ENCODE peak calls at places on chromosome 22, in five cellular contexts. X, K, V, Q and E are unnamed samples.

GRCh38 chr22:36055376-36056310 is 27.0 kb upstream of the RBFOX2 start:
- DNase-seq in X (no peak), K (no peak), V (no peak), Q (peak; percentile 17), E (no peak)

GRCh38 chr22:31133911-31134310 is 6.4 kb downstream of the PLA2G3 start:
- DNase-seq in X (no peak), K (no peak), V (no peak), Q (no peak), E (no peak)

GRCh38 chr22:25754527-25755202 is 12.7 kb downstream of the MYO18B start:
- DNase-seq in X (no peak), K (peak; percentile 97), V (no peak), Q (peak; percentile 92), E (no peak)

GRCh38 chr22:36293606-36294292 is 40.8 kb downstream of the APOL1 start:
- DNase-seq in X (no peak), K (no peak), V (no peak), Q (no peak), E (no peak)

GRCh38 chr22:37491106-37491505 is 4.9 kb upstream of the MFNG start:
- DNase-seq in X (no peak), K (no peak), V (no peak), Q (no peak), E (no peak)

GRCh38 chr22:26579331-26579886 is 10.5 kb downstream of the TPST2 start:
- DNase-seq in X (peak; percentile 76), K (no peak), V (peak; percentile 38), Q (peak; percentile 15), E (no peak)

GRCh38 chr22:50014655-50015401 is 2.3 kb upstream of the IL17REL start:
- DNase-seq in X (no peak), K (no peak), V (no peak), Q (no peak), E (no peak)

GRCh38 chr22:20296598-20296997 is 23.3 kb downstream of the DGCR6L start:
- DNase-seq in X (no peak), K (no peak), V (no peak), Q (no peak), E (no peak)

GRCh38 chr22:49966716-49967332 is 6.3 kb downstream of the PIM3 start:
- DNase-seq in X (no peak), K (peak; percentile 75), V (no peak), Q (peak; percentile 29), E (no peak)

GRCh38 chr22:38415561-38416321 is 39.3 kb downstream of the KCNJ4 start:
- DNase-seq in X (no peak), K (peak; percentile 60), V (no peak), Q (peak; percentile 66), E (no peak)

GRCh38 chr22:46006379-46007002 is 29.5 kb upstream of the WNT7B start:
- DNase-seq in X (peak; percentile 86), K (peak; percentile 95), V (peak; percentile 71), Q (peak; percentile 96), E (peak; percentile 83)

GRCh38 chr22:37999640-38000272 is 15.4 kb upstream of the SOX10 start:
- DNase-seq in X (peak; percentile 58), K (no peak), V (no peak), Q (no peak), E (no peak)

GRCh38 chr22:35479359-35479758 is 61.3 kb upstream of the RASD2 start:
- DNase-seq in X (no peak), K (no peak), V (no peak), Q (no peak), E (no peak)

GRCh38 chr22:24033731-24034130 is 22.6 kb downstream of the CABIN1 start:
- DNase-seq in X (no peak), K (no peak), V (no peak), Q (no peak), E (no peak)

GRCh38 chr22:29475550-29475949 is 4.5 kb upstream of the NEFH start:
- DNase-seq in X (peak; percentile 77), K (no peak), V (no peak), Q (no peak), E (no peak)

GRCh38 chr22:20927940-20928572 is 10.8 kb downstream of the CRKL start:
- DNase-seq in X (no peak), K (no peak), V (no peak), Q (no peak), E (no peak)

GRCh38 chr22:22045576-22046335 is 63.2 kb upstream of the TOP3B start:
- DNase-seq in X (peak; percentile 70), K (no peak), V (no peak), Q (no peak), E (no peak)

GRCh38 chr22:20424937-20425587 is 12.6 kb downstream of the SCARF2 start:
- DNase-seq in X (no peak), K (peak; percentile 60), V (no peak), Q (peak; percentile 81), E (peak; percentile 30)

GRCh38 chr22:30612789-30613188 is 5.8 kb downstream of the TCN2 start:
- DNase-seq in X (no peak), K (no peak), V (no peak), Q (no peak), E (no peak)

GRCh38 chr22:36546092-36546804 is 17.3 kb upstream of the EIF3D start:
- DNase-seq in X (peak; percentile 76), K (no peak), V (no peak), Q (peak; percentile 25), E (no peak)

GRCh38 chr22:35400335-35400680 is 368 bp downstream of the MCM5 start:
- DNase-seq in X (peak; percentile 56), K (no peak), V (no peak), Q (no peak), E (peak; percentile 28)

GRCh38 chr22:49756656-49757055 is 71.0 kb downstream of the BRD1 start:
- DNase-seq in X (no peak), K (peak; percentile 46), V (no peak), Q (no peak), E (no peak)